ENCODE peak calls at places on chromosomes 1 and 21, in nine cellular contexts. B, P, Z, N, C, E, D, V and K are unnamed samples.

GRCh38 chr1:168637350-168637991 is 61.1 kb downstream of the XCL1 start:
- DNase-seq in E (peak; percentile 57), P (no peak), C (no peak), B (no peak), N (peak; percentile 18), Z (peak; percentile 55), V (peak; percentile 80), D (no peak), K (no peak)

GRCh38 chr1:240709676-240710075 is 97.7 kb upstream of the GREM2 start:
- DNase-seq in Z (no peak), E (no peak), C (no peak), D (no peak), P (no peak), N (no peak), V (no peak), B (no peak), K (no peak)

GRCh38 chr1:92483442-92484170 is 3.1 kb downstream of the GFI1 start:
- DNase-seq in D (no peak), P (peak; percentile 22), C (peak; percentile 82), Z (no peak), V (peak; percentile 72), B (peak; percentile 17), N (peak; percentile 24), E (no peak), K (no peak)

GRCh38 chr21:31198575-31198974 is 145.5 kb downstream of the TIAM1 start:
- DNase-seq in Z (peak; percentile 75), N (peak; percentile 9), B (no peak), E (peak; percentile 81), V (peak; percentile 69), C (no peak), D (no peak), P (no peak), K (no peak)

GRCh38 chr1:29209173-29209572 is 21.6 kb downstream of the MECR start:
- DNase-seq in N (no peak), B (no peak), V (no peak), D (no peak), C (no peak), Z (no peak), E (peak; percentile 52), P (no peak), K (no peak)

GRCh38 chr1:29949676-29950075 is 713.4 kb downstream of the PTPRU start:
- DNase-seq in D (no peak), Z (no peak), B (no peak), E (no peak), V (no peak), C (no peak), P (no peak), N (no peak), K (no peak)

GRCh38 chr1:61741682-61742619 is at the start of gene PATJ:
- DNase-seq in P (peak; percentile 58), E (peak; percentile 5), D (peak; percentile 88), Z (peak; percentile 22), B (peak; percentile 57), V (no peak), C (peak; percentile 90), N (peak; percentile 90), K (no peak)

GRCh38 chr21:43370091-43370658 is 56.8 kb downstream of the SIK1 start:
- DNase-seq in B (peak; percentile 7), E (no peak), C (peak; percentile 45), P (no peak), D (no peak), V (peak; percentile 34), Z (peak; percentile 16), N (no peak), K (peak; percentile 66)

GRCh38 chr1:40668769-40669525 is 3.5 kb upstream of the RIMS3 start:
- DNase-seq in C (peak; percentile 94), D (peak; percentile 79), N (peak; percentile 89), V (peak; percentile 85), P (peak; percentile 77), Z (peak; percentile 74), E (peak; percentile 84), B (peak; percentile 80), K (no peak)

GRCh38 chr1:209549384-209550001 is 34.0 kb upstream of the CAMK1G start:
- DNase-seq in V (peak; percentile 37), Z (no peak), E (no peak), P (no peak), N (no peak), C (no peak), B (no peak), D (no peak), K (no peak)

GRCh38 chr1:212982430-212983152 is 32.2 kb downstream of the VASH2 start:
- DNase-seq in C (no peak), N (no peak), B (no peak), V (no peak), Z (no peak), P (no peak), E (no peak), D (no peak), K (no peak)

GRCh38 chr1:36835017-36835695 is 199.2 kb downstream of the GRIK3 start:
- DNase-seq in N (no peak), C (no peak), E (no peak), V (no peak), D (no peak), Z (no peak), P (no peak), B (no peak), K (peak; percentile 64)

GRCh38 chr1:177744906-177745305 is 225.0 kb downstream of the SEC16B start:
- DNase-seq in C (no peak), Z (no peak), N (no peak), V (no peak), B (no peak), D (no peak), E (no peak), P (no peak), K (no peak)

GRCh38 chr1:210246447-210246846 is 13.9 kb downstream of the SERTAD4 start:
- DNase-seq in Z (peak; percentile 35), C (no peak), E (no peak), N (no peak), B (no peak), V (peak; percentile 73), D (no peak), P (no peak), K (no peak)

GRCh38 chr1:59368007-59368670 is 71.2 kb downstream of the FGGY start:
- DNase-seq in E (peak; percentile 56), D (no peak), P (no peak), Z (no peak), V (no peak), B (no peak), N (no peak), C (no peak), K (no peak)

GRCh38 chr1:156676820-156677615 is at the start of gene NES:
- DNase-seq in N (peak; percentile 50), Z (peak; percentile 60), C (no peak), B (peak; percentile 85), P (peak; percentile 88), D (no peak), E (peak; percentile 56), V (peak; percentile 75), K (no peak)

DNA sequence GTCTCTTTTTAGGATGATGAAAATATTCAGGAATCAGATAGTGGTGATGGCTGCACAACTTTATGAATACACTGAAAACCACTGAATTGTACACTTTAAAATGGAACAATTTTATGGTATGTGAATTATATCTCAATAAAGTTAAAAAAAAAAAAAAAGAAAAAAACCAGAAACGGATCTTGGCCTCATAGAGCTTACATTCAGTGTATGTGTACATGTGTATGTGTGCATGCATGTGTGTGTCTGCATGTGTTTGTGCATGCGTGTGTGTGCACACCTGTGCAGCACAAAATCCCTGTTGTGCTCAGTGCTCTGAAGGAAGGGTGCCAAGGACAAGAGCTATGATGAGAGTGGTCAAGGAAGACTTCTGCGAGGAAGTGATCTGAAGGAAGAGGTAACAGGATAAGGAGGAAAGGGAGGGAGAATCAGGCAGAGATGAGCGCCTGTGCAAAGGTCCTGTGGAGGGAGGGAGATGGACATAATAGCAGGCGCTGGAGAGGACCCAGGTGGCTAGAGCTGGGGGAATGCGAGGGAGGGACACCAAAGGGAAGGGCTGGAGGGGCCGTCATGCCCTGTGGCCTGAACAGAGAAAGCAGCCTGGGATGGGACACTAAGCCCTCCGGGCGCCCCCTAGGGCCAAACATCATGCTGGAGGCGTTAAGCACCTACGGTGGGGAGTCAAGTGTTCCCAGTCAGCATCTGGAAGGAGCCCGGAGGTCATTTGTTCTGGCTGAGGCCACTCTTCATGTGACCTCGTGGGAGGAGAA is 25.2 kb downstream of the NKAIN1 start:
- DNase-seq in P (no peak), C (no peak), V (no peak), E (no peak), B (no peak), D (no peak), Z (no peak), N (no peak), K (no peak)
- TF ChIP-seq CTCF in P (no peak), C (no peak), V (peak; percentile 22), E (peak; percentile 2), B (no peak), D (no peak), Z (no peak), N (no peak), K (peak; percentile 32)

DNA sequence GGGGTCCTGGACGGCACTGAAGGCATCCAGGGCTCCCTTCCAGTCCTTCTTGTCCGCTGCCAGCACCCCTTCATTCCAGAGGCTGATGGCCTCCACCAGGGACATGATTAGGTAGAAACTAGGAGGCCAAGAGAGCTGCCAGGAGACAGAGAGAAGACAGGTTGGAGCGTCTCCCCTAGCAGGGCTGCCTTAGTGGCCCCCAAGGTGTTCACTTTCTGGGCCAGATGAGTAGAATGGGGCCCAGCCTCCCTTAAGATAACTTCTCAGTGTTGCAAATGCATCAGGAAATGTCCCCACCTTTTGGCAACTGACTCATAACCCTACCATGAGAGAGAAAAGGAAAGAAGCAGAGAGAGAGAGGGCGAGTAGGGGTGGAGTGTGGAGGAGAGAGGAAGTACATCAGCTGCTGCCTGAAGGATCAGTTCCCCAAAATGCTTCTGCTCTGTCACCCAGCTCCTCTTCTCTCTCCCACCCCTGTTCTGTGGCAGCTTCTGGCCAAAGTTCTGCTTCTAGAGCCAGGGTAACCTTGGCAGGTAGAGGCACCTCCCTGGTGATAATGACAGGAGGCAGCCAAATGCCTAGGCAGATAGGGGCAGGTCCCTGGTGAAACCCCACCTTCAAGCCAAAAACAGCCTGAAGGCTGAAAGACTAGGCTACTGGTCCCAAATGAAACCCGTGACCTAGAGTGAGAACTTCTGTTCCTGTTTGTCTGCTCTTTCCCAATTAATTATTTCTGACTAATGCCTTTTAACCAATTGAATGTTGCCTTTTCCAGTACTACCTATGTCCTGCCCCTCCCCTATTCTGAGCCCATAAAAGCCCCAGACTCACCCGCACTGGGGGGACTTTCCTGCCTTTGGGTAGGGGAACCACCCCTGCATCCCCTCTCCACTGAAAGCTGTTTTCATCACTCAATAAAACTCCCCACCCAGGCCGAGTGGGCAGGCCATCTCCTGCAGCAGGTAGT is at the start of gene NCF2:
- DNase-seq in Z (no peak), C (no peak), B (no peak), P (peak; percentile 37), N (peak; percentile 17), E (peak; percentile 29), V (no peak), D (no peak), K (no peak)
- TF ChIP-seq CTCF in Z (no peak), C (no peak), B (no peak), P (no peak), N (no peak), E (no peak), V (no peak), D (no peak), K (no peak)

GRCh38 chr1:226187019-226187322 is 430 bp upstream of the ACBD3 start:
- DNase-seq in N (no peak), B (no peak), D (no peak), V (no peak), Z (no peak), P (no peak), C (no peak), E (no peak), K (no peak)
- TF ChIP-seq CTCF in N (peak; percentile 10), B (no peak), D (no peak), V (no peak), Z (no peak), P (no peak), C (no peak), E (no peak), K (peak; percentile 1)

GRCh38 chr1:11640101-11640500 is 14.1 kb downstream of the FBXO2 start:
- DNase-seq in C (no peak), Z (no peak), E (no peak), B (no peak), N (no peak), D (no peak), V (no peak), P (no peak), K (no peak)
- TF ChIP-seq CTCF in C (no peak), Z (no peak), E (no peak), B (no peak), N (no peak), D (no peak), V (no peak), P (no peak), K (no peak)